ENCODE peak calls at places on chromosome 7, in nine cellular contexts. W, C, Y, Q, D, X, P, I and H are unnamed samples.
A peak's percentile ranks its signal among the peaks of the same experiment; 100 is the strongest.

GRCh38 chr7:151705744-151706567 is 171.0 kb downstream of the PRKAG2 start:
- DNase-seq in C (peak; percentile 85), D (peak; percentile 35), Y (no peak), Q (peak; percentile 70), I (peak; percentile 22), P (no peak), X (no peak), W (peak; percentile 56), H (no peak)

GRCh38 chr7:118559207-118559606 is 334.7 kb downstream of the ANKRD7 start:
- DNase-seq in C (no peak), Y (no peak), P (no peak), D (no peak), I (no peak), X (no peak), W (no peak), Q (no peak), H (no peak)

GRCh38 chr7:93414574-93414973 is 159.9 kb downstream of the CALCR start:
- DNase-seq in Y (no peak), D (no peak), X (no peak), I (no peak), Q (no peak), C (no peak), P (no peak), W (no peak), H (no peak)

GRCh38 chr7:111982804-111983203 is 223.4 kb downstream of the DOCK4 start:
- DNase-seq in W (no peak), X (peak; percentile 51), D (no peak), Q (peak; percentile 35), Y (peak; percentile 10), C (no peak), I (no peak), P (no peak), H (no peak)

GRCh38 chr7:93851536-93851935 is 39.0 kb downstream of the TFPI2 start:
- DNase-seq in I (peak; percentile 82), D (no peak), P (no peak), W (no peak), X (no peak), Q (no peak), C (no peak), Y (no peak), H (no peak)

GRCh38 chr7:121516791-121517305 is 120.7 kb upstream of the FAM3C start:
- DNase-seq in Y (no peak), W (no peak), Q (peak; percentile 47), C (no peak), X (no peak), P (no peak), D (no peak), I (no peak), H (no peak)

GRCh38 chr7:45647967-45648670 is 74.0 kb downstream of the ADCY1 start:
- DNase-seq in Q (no peak), P (peak; percentile 21), D (no peak), I (no peak), W (no peak), C (no peak), Y (no peak), X (no peak), H (no peak)

GRCh38 chr7:30321992-30322637 is 37.7 kb downstream of the ZNRF2 start:
- DNase-seq in C (no peak), Y (no peak), W (no peak), X (no peak), Q (peak; percentile 56), D (no peak), I (peak; percentile 58), P (no peak), H (no peak)

GRCh38 chr7:13262929-13263530 is 575.6 kb downstream of the ARL4A start:
- DNase-seq in X (no peak), P (no peak), W (peak; percentile 26), D (no peak), C (peak; percentile 5), Q (peak; percentile 68), Y (peak; percentile 24), I (peak; percentile 10), H (no peak)

GRCh38 chr7:78438433-78438832 is 639.9 kb downstream of the PHTF2 start:
- DNase-seq in C (no peak), Y (no peak), Q (no peak), X (no peak), P (no peak), I (no peak), D (no peak), W (no peak), H (no peak)

GRCh38 chr7:78448915-78449314 is 650.3 kb downstream of the PHTF2 start:
- DNase-seq in P (no peak), W (no peak), C (peak; percentile 4), D (no peak), Q (no peak), X (no peak), I (no peak), Y (no peak), H (no peak)

GRCh38 chr7:78444267-78444666 is 645.7 kb downstream of the PHTF2 start:
- DNase-seq in X (no peak), Y (no peak), Q (no peak), W (no peak), D (no peak), P (no peak), C (no peak), I (no peak), H (no peak)

GRCh38 chr7:78441737-78442136 is 643.2 kb downstream of the PHTF2 start:
- DNase-seq in W (no peak), D (no peak), I (no peak), P (no peak), Q (no peak), X (no peak), Y (no peak), C (no peak), H (no peak)

GRCh38 chr7:78443811-78444210 is 645.2 kb downstream of the PHTF2 start:
- DNase-seq in W (peak; percentile 0), D (no peak), P (no peak), C (no peak), Q (no peak), X (no peak), Y (no peak), I (no peak), H (no peak)
- TF ChIP-seq CTCF in W (no peak), D (no peak), P (no peak), C (no peak), Q (no peak), X (no peak), Y (no peak), I (no peak), H (no peak)

GRCh38 chr7:18590744-18591340 is 95.3 kb downstream of the HDAC9 start:
- DNase-seq in P (no peak), C (peak; percentile 62), D (no peak), X (peak; percentile 19), W (peak; percentile 27), Q (peak; percentile 83), Y (no peak), I (peak; percentile 26), H (no peak)
- TF ChIP-seq CTCF in P (peak; percentile 60), C (peak; percentile 96), D (peak; percentile 41), X (peak; percentile 49), W (peak; percentile 55), Q (peak; percentile 71), Y (peak; percentile 75), I (peak; percentile 51), H (no peak)

DNA sequence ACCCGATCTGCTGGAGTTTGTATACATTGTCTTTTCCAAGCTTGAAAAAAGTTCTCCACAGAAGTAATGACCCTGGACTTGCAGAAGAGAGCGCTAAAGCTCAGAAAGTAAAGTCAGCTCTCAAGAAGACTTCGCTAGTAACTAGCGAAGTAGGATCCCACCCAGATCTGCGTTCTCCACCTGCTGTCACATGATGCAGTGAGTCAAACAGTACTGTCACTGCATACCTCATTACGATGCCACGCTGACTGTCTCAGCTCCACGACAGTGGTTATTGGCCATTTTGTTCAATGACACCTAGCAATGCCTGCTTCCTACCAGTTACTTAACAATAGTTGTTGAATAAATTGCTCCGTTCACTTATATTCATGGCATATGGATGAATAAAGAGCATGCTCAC is 29.7 kb upstream of the SEC61G start:
- DNase-seq in D (no peak), P (no peak), X (peak; percentile 57), Q (peak; percentile 87), C (peak; percentile 73), I (peak; percentile 87), Y (peak; percentile 81), W (peak; percentile 95), H (peak; percentile 38)
- TF ChIP-seq CTCF in D (peak; percentile 22), P (peak; percentile 45), X (peak; percentile 63), Q (peak; percentile 76), C (peak; percentile 96), I (peak; percentile 83), Y (peak; percentile 84), W (peak; percentile 65), H (peak; percentile 42)

DNA sequence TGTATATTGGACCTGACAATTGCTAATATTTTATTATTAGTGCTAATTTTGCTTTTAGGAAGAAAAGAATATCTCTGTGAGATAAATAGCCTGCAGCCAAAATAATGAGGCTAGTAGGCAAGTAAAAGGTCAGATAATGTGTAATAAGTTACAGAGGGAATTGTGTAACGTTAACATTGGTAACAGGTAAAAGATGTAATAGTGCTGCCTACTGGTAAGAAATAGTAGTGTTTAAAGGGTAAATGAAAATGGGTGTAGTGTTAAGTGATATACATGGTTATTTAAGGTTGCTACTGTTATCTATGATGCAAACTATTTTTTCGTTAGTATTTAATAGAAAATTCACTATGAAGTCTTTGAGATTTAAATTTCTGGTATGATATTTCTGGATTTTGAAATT is 9.2 kb upstream of the FOXP2 start:
- DNase-seq in I (peak; percentile 32), Q (peak; percentile 30), X (no peak), D (no peak), C (no peak), W (peak; percentile 8), Y (no peak), P (no peak), H (no peak)
- TF ChIP-seq CTCF in I (peak; percentile 66), Q (peak; percentile 43), X (no peak), D (no peak), C (peak; percentile 61), W (peak; percentile 41), Y (peak; percentile 50), P (peak; percentile 41), H (peak; percentile 15)

DNA sequence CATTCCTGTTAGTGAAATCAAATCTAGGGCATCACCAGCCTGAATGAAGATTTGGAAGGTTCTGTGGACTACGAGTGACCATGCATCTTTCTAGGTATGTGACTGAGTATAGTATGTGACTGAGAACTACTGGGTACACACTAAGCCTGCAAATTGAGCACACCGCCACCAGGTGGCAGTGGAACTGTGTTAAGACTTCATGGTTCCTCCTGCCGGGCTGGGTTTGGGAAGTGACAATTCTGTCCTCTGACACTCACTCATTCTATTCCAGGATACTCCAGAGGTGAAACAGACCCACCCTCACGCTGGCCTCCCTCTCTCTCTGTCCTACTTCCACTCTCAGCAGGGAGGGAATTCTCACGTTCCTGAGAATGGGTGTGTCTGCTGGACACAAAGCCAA is 84.0 kb upstream of the TMEM248 start:
- DNase-seq in W (peak; percentile 26), D (no peak), I (peak; percentile 21), Y (no peak), X (no peak), C (no peak), P (peak; percentile 46), Q (peak; percentile 22), H (no peak)
- TF ChIP-seq CTCF in W (peak; percentile 63), D (no peak), I (peak; percentile 35), Y (peak; percentile 24), X (peak; percentile 8), C (peak; percentile 54), P (no peak), Q (peak; percentile 25), H (no peak)